ENCODE peak calls at places on chromosomes 13 and 19, in nine cellular contexts. U is heart left ventricle; C is H9; A is pancreas; F is skeletal muscle cell; M is ELR; E is stimulated activated CD4-positive, alpha-beta T cell treated with anti-CD3 and anti-CD28 coated beads, Interleukin-2, amount 100 ng/mL, for 48 hours; G is HEK293T; X is T-helper 17 cell. J is an unnamed sample.
A peak's percentile ranks its signal among the peaks of the same experiment; 100 is the strongest.

GRCh38 chr13:41061914-41062837 is 867 bp downstream of the WBP4 start:
- DNase-seq in M (peak; percentile 82), X (no peak), G (peak; percentile 57), A (no peak), C (no peak), U (no peak), F (no peak), E (no peak), J (no peak)

GRCh38 chr13:107119989-107120881 is 552.3 kb upstream of the ARGLU1 start:
- DNase-seq in M (no peak), A (no peak), G (no peak), X (no peak), E (no peak), C (no peak), F (no peak), U (no peak), J (no peak)

GRCh38 chr13:74026753-74027152 is 107.5 kb downstream of the KLF12 start:
- DNase-seq in X (peak; percentile 47), F (no peak), C (peak; percentile 81), E (peak; percentile 41), U (no peak), M (peak; percentile 57), A (no peak), G (no peak), J (no peak)

GRCh38 chr19:41904118-41904870 is 21.3 kb downstream of the ARHGEF1 start:
- DNase-seq in M (no peak), E (no peak), C (no peak), G (no peak), X (no peak), F (no peak), U (no peak), A (peak; percentile 73), J (no peak)

GRCh38 chr13:114161644-114162532 is 17.2 kb upstream of the CFAP97D2 start:
- DNase-seq in F (no peak), G (no peak), A (no peak), E (no peak), M (peak; percentile 29), X (no peak), C (no peak), U (no peak), J (no peak)

GRCh38 chr13:38090913-38091312 is 221.3 kb upstream of the TRPC4 start:
- DNase-seq in C (no peak), F (no peak), U (no peak), A (no peak), E (no peak), G (no peak), X (no peak), M (no peak), J (no peak)

GRCh38 chr19:14473915-14474578 is 1.1 kb downstream of the PTGER1 start:
- DNase-seq in X (no peak), E (no peak), U (peak; percentile 75), G (no peak), M (no peak), A (no peak), F (no peak), C (no peak), J (no peak)

GRCh38 chr19:51724543-51724942 is 752 bp upstream of the HAS1 start:
- DNase-seq in F (peak; percentile 48), X (no peak), E (no peak), G (no peak), U (no peak), C (no peak), A (no peak), M (no peak), J (no peak)

GRCh38 chr19:44151491-44151890 is 10.1 kb downstream of the ZNF234 start:
- DNase-seq in G (no peak), E (no peak), C (no peak), A (no peak), F (no peak), U (no peak), X (no peak), M (no peak), J (no peak)

GRCh38 chr13:51283361-51283760 is 56.1 kb upstream of the SERPINE3 start:
- DNase-seq in E (no peak), C (peak; percentile 6), M (no peak), G (no peak), U (no peak), X (no peak), A (no peak), F (no peak), J (no peak)

GRCh38 chr13:24222756-24223155 is 62.2 kb downstream of the SPATA13 start:
- DNase-seq in C (no peak), M (no peak), U (no peak), A (no peak), E (no peak), F (no peak), G (no peak), X (no peak), J (no peak)

GRCh38 chr19:5563008-5563431 is 4.7 kb downstream of the TINCR start:
- DNase-seq in M (no peak), A (no peak), C (peak; percentile 77), E (no peak), F (no peak), U (no peak), X (no peak), G (no peak), J (no peak)

GRCh38 chr13:99959538-99960230 is 11.9 kb downstream of the ZIC5 start:
- DNase-seq in U (no peak), F (no peak), X (no peak), C (no peak), M (no peak), G (no peak), E (no peak), A (no peak), J (no peak)

GRCh38 chr19:40836754-40837429 is 13.4 kb downstream of the CYP2A6 start:
- DNase-seq in M (no peak), U (no peak), C (no peak), X (no peak), A (no peak), E (no peak), G (no peak), F (no peak), J (no peak)

GRCh38 chr19:46821512-46822359 is 28.9 kb downstream of the AP2S1 start:
- DNase-seq in E (peak; percentile 29), G (no peak), C (peak; percentile 41), M (no peak), A (no peak), X (peak; percentile 45), U (peak; percentile 73), F (no peak), J (peak; percentile 50)

GRCh38 chr13:91139232-91139631 is 208.3 kb upstream of the MIR17HG start:
- DNase-seq in X (no peak), M (no peak), A (no peak), F (no peak), E (no peak), U (no peak), G (no peak), C (no peak), J (no peak)

GRCh38 chr13:77820431-77821149 is 98.0 kb downstream of the EDNRB start:
- DNase-seq in U (no peak), G (peak; percentile 33), M (peak; percentile 18), E (no peak), X (no peak), F (no peak), A (no peak), C (no peak), J (no peak)

GRCh38 chr13:50979187-50979586 is 69.6 kb downstream of the RNASEH2B start:
- DNase-seq in M (no peak), E (no peak), C (no peak), G (no peak), X (no peak), F (no peak), A (no peak), U (no peak), J (no peak)

GRCh38 chr13:95756072-95756471 is 79.1 kb downstream of the DNAJC3 start:
- DNase-seq in F (peak; percentile 1), M (no peak), U (no peak), C (no peak), E (no peak), A (no peak), G (no peak), X (no peak), J (no peak)

GRCh38 chr13:50762969-50763568 is 80.4 kb downstream of the DLEU7 start:
- DNase-seq in C (no peak), E (no peak), F (no peak), G (no peak), M (no peak), X (no peak), A (no peak), U (no peak), J (no peak)

GRCh38 chr13:80180745-80181144 is 160.2 kb downstream of the SPRY2 start:
- DNase-seq in G (no peak), M (no peak), E (no peak), A (no peak), F (no peak), U (no peak), X (no peak), C (no peak), J (no peak)

GRCh38 chr19:1468274-1469199 is 10.5 kb downstream of the C19orf25 start:
- DNase-seq in F (no peak), M (peak; percentile 54), A (no peak), C (no peak), E (no peak), X (no peak), G (no peak), U (no peak), J (no peak)

GRCh38 chr19:48553676-48554384 is 1.9 kb downstream of the SULT2B1 start:
- DNase-seq in U (no peak), C (peak; percentile 54), F (peak; percentile 53), A (peak; percentile 44), X (no peak), E (no peak), M (peak; percentile 90), G (no peak), J (no peak)

GRCh38 chr19:41554902-41555301 is 21.1 kb upstream of the CEACAM21 start:
- DNase-seq in C (no peak), M (no peak), E (no peak), U (no peak), F (no peak), A (no peak), X (no peak), G (no peak), J (no peak)

GRCh38 chr19:18657590-18658365 is 20.9 kb downstream of the KLHL26 start:
- DNase-seq in M (peak; percentile 70), U (peak; percentile 78), F (no peak), X (no peak), A (no peak), C (peak; percentile 52), G (no peak), E (no peak), J (no peak)

GRCh38 chr13:27425151-27425917 is 915 bp downstream of the GTF3A start:
- DNase-seq in U (no peak), E (no peak), A (no peak), G (no peak), C (no peak), M (peak; percentile 39), X (no peak), F (no peak), J (no peak)

GRCh38 chr13:112486386-112487126 is 101.4 kb downstream of the TUBGCP3 start:
- DNase-seq in E (no peak), F (no peak), A (no peak), X (no peak), U (no peak), C (no peak), G (no peak), M (no peak), J (no peak)

J was measured in CD14-positive monocyte.